ENCODE peak calls at places on chromosomes 11 and 22, in eight cellular contexts. One of them, this sample, is unnamed.

GRCh38 chr22:31081963-31082605 is 966 bp downstream of the SMTN start:
- DNase-seq in choroid plexus epithelial cell: no peak
- DNase-seq in H1: no peak
- DNase-seq in PC-3: peak
- DNase-seq in tibial nerve: no peak
- DNase-seq in PC-9: peak
- DNase-seq in neural progenitor cell: no peak
- DNase-seq in cardiac muscle cell: peak
- DNase-seq in this sample: no peak

GRCh38 chr22:32920734-32921133 is 119.2 kb downstream of the TIMP3 start:
- DNase-seq in choroid plexus epithelial cell: no peak
- DNase-seq in PC-9: no peak
- DNase-seq in cardiac muscle cell: no peak
- DNase-seq in PC-3: no peak
- DNase-seq in H1: no peak
- DNase-seq in tibial nerve: no peak
- DNase-seq in neural progenitor cell: no peak
- DNase-seq in this sample: no peak

GRCh38 chr22:25680949-25681348 is 61.0 kb upstream of the MYO18B start:
- DNase-seq in cardiac muscle cell: no peak
- DNase-seq in PC-9: no peak
- DNase-seq in H1: no peak
- DNase-seq in tibial nerve: no peak
- DNase-seq in choroid plexus epithelial cell: no peak
- DNase-seq in neural progenitor cell: no peak
- DNase-seq in PC-3: no peak
- DNase-seq in this sample: peak

GRCh38 chr11:103773059-103773458 is 263.4 kb upstream of the DDI1 start:
- DNase-seq in PC-9: no peak
- DNase-seq in PC-3: no peak
- DNase-seq in H1: no peak
- DNase-seq in neural progenitor cell: no peak
- DNase-seq in tibial nerve: no peak
- DNase-seq in cardiac muscle cell: peak
- DNase-seq in choroid plexus epithelial cell: peak
- DNase-seq in this sample: peak

GRCh38 chr11:93738647-93739081 is 2.6 kb downstream of the TAF1D start:
- DNase-seq in cardiac muscle cell: peak
- DNase-seq in neural progenitor cell: peak
- DNase-seq in PC-3: peak
- DNase-seq in H1: no peak
- DNase-seq in tibial nerve: no peak
- DNase-seq in PC-9: no peak
- DNase-seq in choroid plexus epithelial cell: peak
- DNase-seq in this sample: no peak

GRCh38 chr11:121108413-121108812 is 7.4 kb downstream of the TECTA start:
- DNase-seq in tibial nerve: no peak
- DNase-seq in PC-3: no peak
- DNase-seq in neural progenitor cell: no peak
- DNase-seq in H1: no peak
- DNase-seq in PC-9: no peak
- DNase-seq in choroid plexus epithelial cell: no peak
- DNase-seq in cardiac muscle cell: no peak
- DNase-seq in this sample: no peak

GRCh38 chr22:29157759-29158535 is 47.7 kb upstream of the EMID1 start:
- DNase-seq in neural progenitor cell: peak
- DNase-seq in H1: no peak
- DNase-seq in cardiac muscle cell: no peak
- DNase-seq in choroid plexus epithelial cell: no peak
- DNase-seq in PC-9: no peak
- DNase-seq in PC-3: peak
- DNase-seq in tibial nerve: no peak
- DNase-seq in this sample: no peak

GRCh38 chr11:71139516-71140205 is 112.7 kb downstream of the SHANK2 start:
- DNase-seq in H1: no peak
- DNase-seq in cardiac muscle cell: peak
- DNase-seq in PC-3: no peak
- DNase-seq in tibial nerve: no peak
- DNase-seq in neural progenitor cell: peak
- DNase-seq in choroid plexus epithelial cell: no peak
- DNase-seq in PC-9: no peak
- DNase-seq in this sample: peak

GRCh38 chr22:17100621-17101020 is 15.8 kb downstream of the IL17RA start:
- DNase-seq in tibial nerve: no peak
- DNase-seq in cardiac muscle cell: no peak
- DNase-seq in PC-3: no peak
- DNase-seq in choroid plexus epithelial cell: no peak
- DNase-seq in PC-9: no peak
- DNase-seq in H1: no peak
- DNase-seq in neural progenitor cell: no peak
- DNase-seq in this sample: no peak

GRCh38 chr11:62732830-62733229 is 4.5 kb downstream of the TTC9C start:
- DNase-seq in H1: no peak
- DNase-seq in PC-3: peak
- DNase-seq in tibial nerve: no peak
- DNase-seq in neural progenitor cell: no peak
- DNase-seq in choroid plexus epithelial cell: peak
- DNase-seq in PC-9: no peak
- DNase-seq in cardiac muscle cell: peak
- DNase-seq in this sample: peak

GRCh38 chr11:20669833-20670684 is 673 bp downstream of the NELL1 start:
- DNase-seq in PC-3: no peak
- DNase-seq in cardiac muscle cell: peak
- DNase-seq in PC-9: no peak
- DNase-seq in tibial nerve: no peak
- DNase-seq in neural progenitor cell: peak
- DNase-seq in H1: no peak
- DNase-seq in choroid plexus epithelial cell: no peak
- DNase-seq in this sample: no peak

GRCh38 chr22:25849514-25849913 is 107.5 kb downstream of the MYO18B start:
- DNase-seq in tibial nerve: no peak
- DNase-seq in PC-9: no peak
- DNase-seq in neural progenitor cell: no peak
- DNase-seq in PC-3: no peak
- DNase-seq in cardiac muscle cell: no peak
- DNase-seq in H1: no peak
- DNase-seq in choroid plexus epithelial cell: no peak
- DNase-seq in this sample: no peak

DNA sequence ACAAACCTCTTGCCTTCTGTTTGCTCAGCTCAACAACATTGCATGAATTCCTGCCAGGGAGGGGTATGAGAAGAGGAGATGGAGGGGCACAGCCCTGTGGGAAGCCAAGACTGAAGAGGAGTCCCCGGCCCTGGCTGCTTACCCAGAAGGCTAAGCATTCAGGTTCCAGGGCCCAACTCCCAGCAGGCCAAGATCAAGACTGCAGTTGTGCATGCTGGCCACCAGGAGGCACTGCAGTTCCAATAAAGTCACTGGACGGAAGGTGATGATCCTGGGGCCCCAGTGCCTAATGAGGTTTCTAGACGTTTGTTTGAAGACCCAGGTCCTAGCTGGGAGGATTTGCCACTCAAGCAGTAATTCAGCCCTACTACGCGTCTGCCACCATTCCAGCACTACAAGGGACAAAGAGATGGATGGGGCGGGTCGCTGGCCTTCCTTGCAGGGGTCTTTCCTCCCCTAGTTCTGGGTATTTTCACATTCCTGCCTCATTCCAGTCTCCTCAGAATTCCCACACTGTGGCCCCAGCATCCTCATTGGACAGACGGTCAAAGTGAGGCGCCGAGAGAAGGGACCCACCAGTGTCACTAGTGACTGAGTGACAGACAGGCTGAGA is 23.6 kb downstream of the ALX4 start:
- DNase-seq in choroid plexus epithelial cell: peak
- DNase-seq in H1: no peak
- DNase-seq in cardiac muscle cell: peak
- DNase-seq in PC-3: peak
- DNase-seq in tibial nerve: peak
- DNase-seq in neural progenitor cell: peak
- DNase-seq in PC-9: peak
- DNase-seq in this sample: no peak
- H3K4me3 ChIP-seq in choroid plexus epithelial cell: no peak
- H3K4me3 ChIP-seq in H1: no peak
- H3K4me3 ChIP-seq in cardiac muscle cell: no peak
- H3K4me3 ChIP-seq in PC-3: no peak
- H3K4me3 ChIP-seq in tibial nerve: no peak
- H3K4me3 ChIP-seq in neural progenitor cell: no peak
- H3K4me3 ChIP-seq in PC-9: no peak
- H3K4me3 ChIP-seq in this sample: no peak

GRCh38 chr11:2869561-2870427 is 15.8 kb downstream of the CDKN1C start:
- DNase-seq in choroid plexus epithelial cell: no peak
- DNase-seq in cardiac muscle cell: no peak
- DNase-seq in neural progenitor cell: peak
- DNase-seq in tibial nerve: no peak
- DNase-seq in H1: no peak
- DNase-seq in PC-9: no peak
- DNase-seq in PC-3: no peak
- DNase-seq in this sample: no peak

GRCh38 chr11:2870955-2871720 is 14.4 kb downstream of the CDKN1C start:
- DNase-seq in tibial nerve: no peak
- DNase-seq in PC-9: no peak
- DNase-seq in PC-3: no peak
- DNase-seq in choroid plexus epithelial cell: no peak
- DNase-seq in H1: no peak
- DNase-seq in neural progenitor cell: no peak
- DNase-seq in cardiac muscle cell: no peak
- DNase-seq in this sample: no peak

GRCh38 chr11:2868604-2869526 is 16.7 kb downstream of the CDKN1C start:
- DNase-seq in PC-9: no peak
- DNase-seq in cardiac muscle cell: no peak
- DNase-seq in choroid plexus epithelial cell: no peak
- DNase-seq in tibial nerve: no peak
- DNase-seq in H1: no peak
- DNase-seq in PC-3: no peak
- DNase-seq in neural progenitor cell: peak
- DNase-seq in this sample: no peak

GRCh38 chr11:2867722-2868548 is 17.6 kb downstream of the CDKN1C start:
- DNase-seq in neural progenitor cell: peak
- DNase-seq in PC-9: no peak
- DNase-seq in choroid plexus epithelial cell: no peak
- DNase-seq in tibial nerve: no peak
- DNase-seq in cardiac muscle cell: no peak
- DNase-seq in PC-3: no peak
- DNase-seq in H1: no peak
- DNase-seq in this sample: no peak

GRCh38 chr11:2870460-2870859 is 15.1 kb downstream of the CDKN1C start:
- DNase-seq in neural progenitor cell: no peak
- DNase-seq in PC-3: no peak
- DNase-seq in PC-9: no peak
- DNase-seq in choroid plexus epithelial cell: no peak
- DNase-seq in cardiac muscle cell: no peak
- DNase-seq in tibial nerve: no peak
- DNase-seq in H1: no peak
- DNase-seq in this sample: no peak
- TF ChIP-seq CTCF in neural progenitor cell: peak
- TF ChIP-seq CTCF in PC-3: no peak
- TF ChIP-seq CTCF in PC-9: no peak
- TF ChIP-seq CTCF in choroid plexus epithelial cell: no peak
- TF ChIP-seq CTCF in cardiac muscle cell: peak
- TF ChIP-seq CTCF in tibial nerve: no peak
- TF ChIP-seq CTCF in H1: no peak
- TF ChIP-seq CTCF in this sample: no peak

GRCh38 chr11:122439911-122440782 is 215.4 kb upstream of the UBASH3B start:
- DNase-seq in tibial nerve: peak
- DNase-seq in H1: no peak
- DNase-seq in PC-9: no peak
- DNase-seq in PC-3: no peak
- DNase-seq in cardiac muscle cell: peak
- DNase-seq in choroid plexus epithelial cell: peak
- DNase-seq in neural progenitor cell: peak
- DNase-seq in this sample: peak

GRCh38 chr11:122436188-122436555 is 219.3 kb upstream of the UBASH3B start:
- DNase-seq in PC-9: no peak
- DNase-seq in PC-3: no peak
- DNase-seq in cardiac muscle cell: no peak
- DNase-seq in H1: no peak
- DNase-seq in neural progenitor cell: no peak
- DNase-seq in tibial nerve: no peak
- DNase-seq in choroid plexus epithelial cell: no peak
- DNase-seq in this sample: no peak

GRCh38 chr11:122435540-122436187 is 219.9 kb upstream of the UBASH3B start:
- DNase-seq in PC-3: no peak
- DNase-seq in H1: no peak
- DNase-seq in neural progenitor cell: no peak
- DNase-seq in PC-9: no peak
- DNase-seq in choroid plexus epithelial cell: no peak
- DNase-seq in cardiac muscle cell: no peak
- DNase-seq in tibial nerve: no peak
- DNase-seq in this sample: no peak

GRCh38 chr11:122441702-122442092 is 213.8 kb upstream of the UBASH3B start:
- DNase-seq in choroid plexus epithelial cell: peak
- DNase-seq in tibial nerve: no peak
- DNase-seq in PC-3: no peak
- DNase-seq in PC-9: no peak
- DNase-seq in cardiac muscle cell: peak
- DNase-seq in H1: no peak
- DNase-seq in neural progenitor cell: no peak
- DNase-seq in this sample: no peak

DNA sequence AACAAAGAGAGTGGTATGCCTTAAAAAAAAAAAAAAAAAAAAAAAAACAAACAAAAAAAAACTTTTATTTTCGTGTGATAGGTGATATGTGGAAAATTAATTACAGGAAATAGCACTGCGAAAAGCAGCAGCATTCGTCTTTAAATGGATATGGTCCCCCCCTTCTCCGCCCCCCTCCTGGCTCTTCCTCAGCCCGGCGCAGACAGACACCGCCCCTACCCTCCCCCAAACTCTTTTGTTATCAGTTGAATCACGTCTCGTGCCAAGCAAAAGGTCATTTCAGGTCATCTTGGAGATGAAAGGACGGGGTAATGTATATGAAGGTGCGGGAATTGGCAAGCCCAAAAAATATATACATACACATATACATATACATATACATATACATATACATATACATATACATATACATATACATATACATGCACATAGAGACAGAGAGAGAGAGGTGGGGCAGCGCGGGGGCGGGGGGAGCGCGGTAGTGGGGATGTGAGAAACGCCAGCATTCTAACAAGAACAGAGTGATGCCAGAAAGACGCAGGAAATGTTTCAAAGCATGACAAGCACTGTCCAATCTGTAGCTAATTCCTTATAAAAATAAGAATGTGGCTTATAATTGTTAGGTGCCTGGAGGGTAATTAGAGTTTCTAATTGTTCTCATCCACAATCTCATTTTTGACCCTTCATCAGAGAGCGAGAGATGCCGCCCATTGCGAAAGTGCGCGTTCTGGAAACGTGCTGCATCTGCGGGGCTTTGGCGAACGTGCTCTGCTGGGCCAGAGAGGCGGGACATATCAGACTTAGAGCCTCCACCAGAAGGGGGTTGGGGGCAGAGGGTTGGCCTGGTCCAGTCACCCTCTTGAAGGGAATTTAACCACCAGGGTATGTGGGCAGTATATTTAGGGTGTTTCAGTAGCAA is 214.5 kb upstream of the UBASH3B start:
- DNase-seq in neural progenitor cell: peak
- DNase-seq in PC-3: no peak
- DNase-seq in tibial nerve: peak
- DNase-seq in H1: no peak
- DNase-seq in cardiac muscle cell: peak
- DNase-seq in PC-9: no peak
- DNase-seq in choroid plexus epithelial cell: peak
- DNase-seq in this sample: no peak
- H3K4me3 ChIP-seq in neural progenitor cell: peak
- H3K4me3 ChIP-seq in PC-3: no peak
- H3K4me3 ChIP-seq in tibial nerve: peak
- H3K4me3 ChIP-seq in H1: peak
- H3K4me3 ChIP-seq in cardiac muscle cell: peak
- H3K4me3 ChIP-seq in PC-9: peak
- H3K4me3 ChIP-seq in choroid plexus epithelial cell: peak
- H3K4me3 ChIP-seq in this sample: peak

GRCh38 chr11:86460461-86461404 is 86.0 kb downstream of the CCDC81 start:
- DNase-seq in tibial nerve: no peak
- DNase-seq in PC-3: peak
- DNase-seq in cardiac muscle cell: peak
- DNase-seq in H1: no peak
- DNase-seq in choroid plexus epithelial cell: peak
- DNase-seq in neural progenitor cell: peak
- DNase-seq in PC-9: no peak
- DNase-seq in this sample: peak
- TF ChIP-seq CTCF in tibial nerve: no peak
- TF ChIP-seq CTCF in PC-3: no peak
- TF ChIP-seq CTCF in cardiac muscle cell: no peak
- TF ChIP-seq CTCF in H1: no peak
- TF ChIP-seq CTCF in choroid plexus epithelial cell: peak
- TF ChIP-seq CTCF in neural progenitor cell: no peak
- TF ChIP-seq CTCF in PC-9: no peak
- TF ChIP-seq CTCF in this sample: no peak